ENCODE peak calls at places on chromosomes 3 and 15, in ten cellular contexts. I is hypothalamus; S is endothelial cell; K is activated CD8-positive, alpha-beta memory T cell treated with anti-CD3 and anti-CD28 coated beads for 1 hour; N is posterior vena cava; U is HT1080; T is anterior cingulate cortex; X is GM03348; E is Caki2; P is KG1. J is an unnamed sample.

GRCh38 chr15:79164465-79164864 is 73.9 kb upstream of the RASGRF1 start:
- DNase-seq in S (no peak), U (no peak), I (no peak), T (no peak), K (no peak), P (no peak), N (no peak), E (no peak), X (no peak), J (no peak)

GRCh38 chr3:111850481-111850880 is 8.6 kb upstream of the PHLDB2 start:
- DNase-seq in I (no peak), E (no peak), T (no peak), S (no peak), P (no peak), X (no peak), U (peak), K (no peak), N (no peak), J (no peak)

GRCh38 chr15:59294961-59295741 is 77.5 kb downstream of the MYO1E start:
- DNase-seq in U (peak), K (no peak), T (no peak), E (peak), S (no peak), P (no peak), X (peak), I (no peak), N (no peak), J (no peak)

GRCh38 chr15:38312190-38312589 is 59.6 kb downstream of the SPRED1 start:
- DNase-seq in I (no peak), U (no peak), E (no peak), S (no peak), N (no peak), P (no peak), X (no peak), K (no peak), T (no peak), J (no peak)

GRCh38 chr3:39171860-39172259 is 18.5 kb upstream of the CSRNP1 start:
- DNase-seq in N (no peak), X (no peak), S (no peak), E (no peak), U (no peak), P (no peak), K (no peak), T (no peak), I (no peak), J (no peak)

GRCh38 chr3:133837487-133838295 is 32.1 kb downstream of the SRPRB start:
- DNase-seq in N (no peak), K (no peak), E (no peak), S (no peak), U (no peak), T (no peak), P (no peak), I (no peak), X (no peak), J (no peak)

GRCh38 chr15:66876423-66876730 is 174.3 kb downstream of the SMAD6 start:
- DNase-seq in I (no peak), X (no peak), S (no peak), U (no peak), K (no peak), P (no peak), T (no peak), N (no peak), E (no peak), J (no peak)

GRCh38 chr15:62618432-62618831 is 424.1 kb upstream of the TPM1 start:
- DNase-seq in U (peak), E (peak), T (no peak), P (no peak), K (no peak), N (no peak), S (no peak), I (no peak), X (peak), J (no peak)

GRCh38 chr15:25565470-25566264 is 126.8 kb upstream of the UBE3A start:
- DNase-seq in I (no peak), N (no peak), U (no peak), K (no peak), E (no peak), X (no peak), T (no peak), S (no peak), P (no peak), J (no peak)

GRCh38 chr15:28900041-28900891 is 14.5 kb downstream of the APBA2 start:
- DNase-seq in P (no peak), X (no peak), I (no peak), U (no peak), T (no peak), S (no peak), E (no peak), K (no peak), N (peak), J (no peak)

GRCh38 chr3:30273304-30274072 is 332.9 kb upstream of the TGFBR2 start:
- DNase-seq in I (no peak), T (no peak), N (no peak), K (no peak), P (no peak), U (no peak), E (no peak), X (no peak), S (no peak), J (no peak)

J was measured in stimulated activated CD8-positive, alpha-beta memory T cell treated with anti-CD3 and anti-CD28 coated beads, Interleukin-7, amount 100 ng/mL, for 1 hour.